ENCODE peak calls at places on chromosomes 6 and 20, in four cellular contexts. V, B, K and U are unnamed samples.

GRCh38 chr6:43061861-43062260 is 2.4 kb downstream of the KLC4 start:
- DNase-seq in V (no peak), B (no peak), K (no peak), U (no peak)

GRCh38 chr20:31497838-31498540 is 16.3 kb upstream of the HM13 start:
- DNase-seq in V (no peak), B (no peak), K (no peak), U (no peak)

GRCh38 chr6:151647871-151648639 is 154.2 kb downstream of the CCDC170 start:
- DNase-seq in V (no peak), B (no peak), K (no peak), U (no peak)

GRCh38 chr6:36123270-36124139 is 6.8 kb upstream of the MAPK13 start:
- DNase-seq in V (peak), B (peak), K (peak), U (peak)

GRCh38 chr20:5168582-5169396 is 42.0 kb downstream of the CDS2 start:
- DNase-seq in V (peak), B (peak), K (no peak), U (no peak)

GRCh38 chr20:40880716-40881104 is 147.9 kb upstream of the TOP1 start:
- DNase-seq in V (no peak), B (no peak), K (no peak), U (no peak)

GRCh38 chr6:95511404-95511803 is 65.9 kb upstream of the MANEA start:
- DNase-seq in V (no peak), B (no peak), K (no peak), U (no peak)

GRCh38 chr6:111573118-111573883 is 32.4 kb downstream of the TRAF3IP2 start:
- DNase-seq in V (no peak), B (no peak), K (no peak), U (no peak)

GRCh38 chr6:17289491-17290106 is 8.4 kb downstream of the RBM24 start:
- DNase-seq in V (no peak), B (no peak), K (peak), U (no peak)

GRCh38 chr6:167987811-167988495 is 9.5 kb upstream of the KIF25 start:
- DNase-seq in V (no peak), B (no peak), K (no peak), U (no peak)

GRCh38 chr6:108750801-108751200 is 97.4 kb upstream of the ARMC2 start:
- DNase-seq in V (no peak), B (no peak), K (no peak), U (no peak)

GRCh38 chr20:18879262-18879661 is 65.7 kb downstream of the SCP2D1 start:
- DNase-seq in V (no peak), B (no peak), K (no peak), U (no peak)

GRCh38 chr20:48295966-48296421 is 510.7 kb upstream of the SULF2 start:
- DNase-seq in V (no peak), B (no peak), K (no peak), U (no peak)

GRCh38 chr6:76770166-76770565 is 693.1 kb downstream of the HTR1B start:
- DNase-seq in V (no peak), B (no peak), K (no peak), U (no peak)

GRCh38 chr6:119347466-119348307 is 1.9 kb downstream of the MAN1A1 start:
- DNase-seq in V (peak), B (peak), K (peak), U (peak)

GRCh38 chr6:34237722-34238506 is 1.2 kb downstream of the HMGA1 start:
- DNase-seq in V (no peak), B (peak), K (peak), U (peak)

GRCh38 chr20:10783660-10784336 is 110.0 kb upstream of the JAG1 start:
- DNase-seq in V (no peak), B (no peak), K (no peak), U (no peak)

GRCh38 chr6:19433101-19433500 is 404.1 kb upstream of the ID4 start:
- DNase-seq in V (no peak), B (no peak), K (no peak), U (no peak)

GRCh38 chr20:50416269-50416863 is 93.8 kb upstream of the PTPN1 start:
- DNase-seq in V (no peak), B (no peak), K (no peak), U (no peak)

GRCh38 chr20:47013606-47014005 is 119.0 kb downstream of the EYA2 start:
- DNase-seq in V (no peak), B (no peak), K (no peak), U (no peak)

GRCh38 chr6:19771753-19772336 is 65.3 kb upstream of the ID4 start:
- DNase-seq in V (no peak), B (no peak), K (no peak), U (no peak)

GRCh38 chr6:112468359-112468758 is 121.2 kb downstream of the RFPL4B start:
- DNase-seq in V (no peak), B (no peak), K (no peak), U (no peak)

GRCh38 chr20:63643499-63643898 is 9.7 kb downstream of the STMN3 start:
- DNase-seq in V (no peak), B (no peak), K (no peak), U (no peak)

GRCh38 chr6:136341967-136342366 is 52.3 kb upstream of the BCLAF1 start:
- DNase-seq in V (no peak), B (no peak), K (no peak), U (no peak)

GRCh38 chr20:61959301-61959700 is 106.4 kb downstream of the TAF4 start:
- DNase-seq in V (no peak), B (no peak), K (no peak), U (no peak)

GRCh38 chr20:10758446-10758845 is 84.6 kb upstream of the JAG1 start:
- DNase-seq in V (no peak), B (no peak), K (no peak), U (no peak)

GRCh38 chr6:36715469-36715868 is 17.8 kb downstream of the RAB44 start:
- DNase-seq in V (no peak), B (no peak), K (no peak), U (no peak)

GRCh38 chr6:49121970-49122369 is 341.1 kb downstream of the MMUT start:
- DNase-seq in V (no peak), B (no peak), K (no peak), U (no peak)

GRCh38 chr6:41284726-41285125 is 1.8 kb downstream of the TREM1 start:
- DNase-seq in V (no peak), B (no peak), K (no peak), U (peak)

GRCh38 chr6:25689966-25690365 is 38.0 kb downstream of the SCGN start:
- DNase-seq in V (no peak), B (no peak), K (no peak), U (no peak)

GRCh38 chr6:74318738-74319137 is 622.7 kb downstream of the CD109 start:
- DNase-seq in V (no peak), B (no peak), K (no peak), U (no peak)

GRCh38 chr6:63904844-63905243 is 269.2 kb downstream of the PHF3 start:
- DNase-seq in V (no peak), B (no peak), K (no peak), U (no peak)

GRCh38 chr20:32452776-32453466 is 94.8 kb downstream of the ASXL1 start:
- DNase-seq in V (no peak), B (no peak), K (no peak), U (no peak)

GRCh38 chr6:29992792-29993191 is 50.5 kb downstream of the HLA-A start:
- DNase-seq in V (no peak), B (no peak), K (no peak), U (no peak)